ENCODE peak calls at places on chromosomes 6 and 20, in seven cellular contexts. One of them, this sample, is unnamed.

GRCh38 chr6:166929534-166930189 is 26.7 kb downstream of the RNASET2 start:
- DNase-seq in transverse colon: no peak
- DNase-seq in stomach: no peak
- DNase-seq in Panc1: no peak
- DNase-seq in GM12892: no peak
- DNase-seq in GM12878: no peak
- DNase-seq in breast epithelium: no peak
- DNase-seq in this sample: no peak

GRCh38 chr20:61487346-61488022 is 235.4 kb downstream of the CDH4 start:
- DNase-seq in GM12892: no peak
- DNase-seq in transverse colon: no peak
- DNase-seq in stomach: no peak
- DNase-seq in GM12878: no peak
- DNase-seq in Panc1: no peak
- DNase-seq in breast epithelium: no peak
- DNase-seq in this sample: no peak

GRCh38 chr6:30647039-30647801 is at the start of gene C6orf136:
- DNase-seq in Panc1: no peak
- DNase-seq in breast epithelium: peak; percentile 80
- DNase-seq in stomach: peak; percentile 80
- DNase-seq in GM12878: peak; percentile 75
- DNase-seq in transverse colon: peak; percentile 81
- DNase-seq in GM12892: peak; percentile 91
- DNase-seq in this sample: peak; percentile 86

GRCh38 chr20:6590891-6591679 is 176.4 kb upstream of the BMP2 start:
- DNase-seq in GM12878: no peak
- DNase-seq in transverse colon: peak; percentile 48
- DNase-seq in GM12892: no peak
- DNase-seq in stomach: no peak
- DNase-seq in breast epithelium: no peak
- DNase-seq in Panc1: no peak
- DNase-seq in this sample: no peak

GRCh38 chr20:53826597-53827291 is 233.1 kb upstream of the ZNF217 start:
- DNase-seq in Panc1: no peak
- DNase-seq in transverse colon: no peak
- DNase-seq in GM12892: no peak
- DNase-seq in stomach: no peak
- DNase-seq in GM12878: no peak
- DNase-seq in breast epithelium: no peak
- DNase-seq in this sample: no peak

GRCh38 chr20:23058240-23058639 is 8.8 kb upstream of the THBD start:
- DNase-seq in Panc1: no peak
- DNase-seq in stomach: no peak
- DNase-seq in GM12892: no peak
- DNase-seq in transverse colon: no peak
- DNase-seq in breast epithelium: no peak
- DNase-seq in GM12878: no peak
- DNase-seq in this sample: no peak

GRCh38 chr6:161031721-161032495 is 40.3 kb downstream of the MAP3K4 start:
- DNase-seq in Panc1: no peak
- DNase-seq in GM12878: no peak
- DNase-seq in GM12892: no peak
- DNase-seq in breast epithelium: no peak
- DNase-seq in transverse colon: no peak
- DNase-seq in stomach: no peak
- DNase-seq in this sample: no peak

GRCh38 chr20:48619126-48620101 is 208.4 kb downstream of the PREX1 start:
- DNase-seq in Panc1: no peak
- DNase-seq in GM12878: no peak
- DNase-seq in transverse colon: no peak
- DNase-seq in stomach: no peak
- DNase-seq in GM12892: no peak
- DNase-seq in breast epithelium: peak; percentile 48
- DNase-seq in this sample: no peak

GRCh38 chr6:17600527-17601388 is 656 bp downstream of the FAM8A1 start:
- DNase-seq in breast epithelium: no peak
- DNase-seq in transverse colon: peak; percentile 47
- DNase-seq in Panc1: no peak
- DNase-seq in GM12892: peak; percentile 27
- DNase-seq in stomach: peak; percentile 47
- DNase-seq in GM12878: no peak
- DNase-seq in this sample: peak; percentile 61

GRCh38 chr20:25418779-25419178 is 11.3 kb downstream of the GINS1 start:
- DNase-seq in transverse colon: no peak
- DNase-seq in GM12892: no peak
- DNase-seq in GM12878: no peak
- DNase-seq in stomach: no peak
- DNase-seq in breast epithelium: no peak
- DNase-seq in Panc1: no peak
- DNase-seq in this sample: no peak

GRCh38 chr6:103101267-103101666 is 1707.8 kb downstream of the GRIK2 start:
- DNase-seq in GM12892: no peak
- DNase-seq in stomach: no peak
- DNase-seq in GM12878: no peak
- DNase-seq in breast epithelium: no peak
- DNase-seq in transverse colon: no peak
- DNase-seq in Panc1: no peak
- DNase-seq in this sample: no peak

GRCh38 chr6:2412731-2413130 is 167.3 kb upstream of the GMDS start:
- DNase-seq in GM12878: no peak
- DNase-seq in Panc1: no peak
- DNase-seq in GM12892: no peak
- DNase-seq in stomach: no peak
- DNase-seq in transverse colon: no peak
- DNase-seq in breast epithelium: no peak
- DNase-seq in this sample: no peak

GRCh38 chr20:45405566-45406259 is 2.4 kb upstream of the DBNDD2 start:
- DNase-seq in transverse colon: peak; percentile 66
- DNase-seq in GM12892: peak; percentile 23
- DNase-seq in Panc1: no peak
- DNase-seq in GM12878: no peak
- DNase-seq in stomach: no peak
- DNase-seq in breast epithelium: no peak
- DNase-seq in this sample: peak; percentile 67

GRCh38 chr20:35421322-35421721 is 9.5 kb upstream of the UQCC1 start:
- DNase-seq in breast epithelium: no peak
- DNase-seq in GM12892: no peak
- DNase-seq in transverse colon: no peak
- DNase-seq in Panc1: no peak
- DNase-seq in stomach: no peak
- DNase-seq in GM12878: no peak
- DNase-seq in this sample: no peak

GRCh38 chr6:121190122-121190521 is 144.2 kb downstream of the TBC1D32 start:
- DNase-seq in Panc1: no peak
- DNase-seq in breast epithelium: no peak
- DNase-seq in GM12892: no peak
- DNase-seq in stomach: no peak
- DNase-seq in GM12878: no peak
- DNase-seq in transverse colon: no peak
- DNase-seq in this sample: peak; percentile 34

GRCh38 chr20:2900845-2901592 is 27.7 kb downstream of the PTPRA start:
- DNase-seq in breast epithelium: no peak
- DNase-seq in GM12878: peak; percentile 24
- DNase-seq in GM12892: peak; percentile 19
- DNase-seq in transverse colon: no peak
- DNase-seq in stomach: no peak
- DNase-seq in Panc1: no peak
- DNase-seq in this sample: no peak

GRCh38 chr20:45949542-45950329 is 15.3 kb downstream of the PCIF1 start:
- DNase-seq in GM12878: no peak
- DNase-seq in GM12892: no peak
- DNase-seq in transverse colon: no peak
- DNase-seq in breast epithelium: no peak
- DNase-seq in stomach: no peak
- DNase-seq in Panc1: no peak
- DNase-seq in this sample: no peak

GRCh38 chr6:73180076-73180717 is 45.1 kb downstream of the KHDC1L start:
- DNase-seq in stomach: no peak
- DNase-seq in GM12878: no peak
- DNase-seq in Panc1: no peak
- DNase-seq in breast epithelium: no peak
- DNase-seq in transverse colon: no peak
- DNase-seq in GM12892: no peak
- DNase-seq in this sample: no peak

GRCh38 chr6:157221049-157221816 is 102.1 kb downstream of the TMEM242 start:
- DNase-seq in breast epithelium: peak; percentile 88
- DNase-seq in Panc1: peak; percentile 42
- DNase-seq in stomach: peak; percentile 95
- DNase-seq in GM12878: peak; percentile 19
- DNase-seq in transverse colon: peak; percentile 92
- DNase-seq in GM12892: peak; percentile 76
- DNase-seq in this sample: peak; percentile 81
- TF ChIP-seq POLR2AphosphoS5 in breast epithelium: peak; percentile 83
- TF ChIP-seq POLR2AphosphoS5 in Panc1: peak; percentile 47
- TF ChIP-seq POLR2AphosphoS5 in stomach: no peak
- TF ChIP-seq POLR2AphosphoS5 in GM12878: no peak
- TF ChIP-seq POLR2AphosphoS5 in transverse colon: peak; percentile 25
- TF ChIP-seq POLR2AphosphoS5 in GM12892: peak; percentile 53
- TF ChIP-seq POLR2AphosphoS5 in this sample: no peak

GRCh38 chr6:139346392-139346791 is 28.1 kb downstream of the CITED2 start:
- DNase-seq in breast epithelium: no peak
- DNase-seq in GM12892: no peak
- DNase-seq in transverse colon: no peak
- DNase-seq in Panc1: no peak
- DNase-seq in GM12878: no peak
- DNase-seq in stomach: no peak
- DNase-seq in this sample: no peak

GRCh38 chr6:139354177-139354576 is 20.3 kb downstream of the CITED2 start:
- DNase-seq in Panc1: no peak
- DNase-seq in stomach: no peak
- DNase-seq in transverse colon: no peak
- DNase-seq in GM12878: no peak
- DNase-seq in GM12892: no peak
- DNase-seq in breast epithelium: no peak
- DNase-seq in this sample: no peak

GRCh38 chr6:139355172-139355571 is 19.3 kb downstream of the CITED2 start:
- DNase-seq in breast epithelium: no peak
- DNase-seq in GM12878: no peak
- DNase-seq in Panc1: no peak
- DNase-seq in GM12892: no peak
- DNase-seq in transverse colon: no peak
- DNase-seq in stomach: no peak
- DNase-seq in this sample: no peak

GRCh38 chr6:139344186-139344963 is 30.1 kb downstream of the CITED2 start:
- DNase-seq in Panc1: no peak
- DNase-seq in transverse colon: no peak
- DNase-seq in GM12878: no peak
- DNase-seq in breast epithelium: no peak
- DNase-seq in stomach: no peak
- DNase-seq in GM12892: no peak
- DNase-seq in this sample: no peak

GRCh38 chr6:139349464-139350020 is 24.9 kb downstream of the CITED2 start:
- DNase-seq in GM12878: no peak
- DNase-seq in transverse colon: no peak
- DNase-seq in GM12892: no peak
- DNase-seq in Panc1: no peak
- DNase-seq in stomach: no peak
- DNase-seq in breast epithelium: peak; percentile 47
- DNase-seq in this sample: no peak
- TF ChIP-seq POLR2AphosphoS5 in GM12878: no peak
- TF ChIP-seq POLR2AphosphoS5 in transverse colon: no peak
- TF ChIP-seq POLR2AphosphoS5 in GM12892: no peak
- TF ChIP-seq POLR2AphosphoS5 in Panc1: no peak
- TF ChIP-seq POLR2AphosphoS5 in stomach: no peak
- TF ChIP-seq POLR2AphosphoS5 in breast epithelium: peak; percentile 51
- TF ChIP-seq POLR2AphosphoS5 in this sample: no peak

GRCh38 chr6:26246057-26246456 is 118.9 kb upstream of the BTN3A2 start:
- DNase-seq in stomach: no peak
- DNase-seq in transverse colon: no peak
- DNase-seq in Panc1: no peak
- DNase-seq in GM12892: no peak
- DNase-seq in GM12878: no peak
- DNase-seq in breast epithelium: no peak
- DNase-seq in this sample: no peak

GRCh38 chr6:26243742-26244141 is 121.3 kb upstream of the BTN3A2 start:
- DNase-seq in transverse colon: peak; percentile 83
- DNase-seq in breast epithelium: no peak
- DNase-seq in GM12892: no peak
- DNase-seq in GM12878: no peak
- DNase-seq in stomach: no peak
- DNase-seq in Panc1: no peak
- DNase-seq in this sample: no peak

GRCh38 chr6:26243132-26243531 is 121.9 kb upstream of the BTN3A2 start:
- DNase-seq in stomach: no peak
- DNase-seq in breast epithelium: no peak
- DNase-seq in Panc1: no peak
- DNase-seq in transverse colon: peak; percentile 76
- DNase-seq in GM12892: no peak
- DNase-seq in GM12878: no peak
- DNase-seq in this sample: no peak

GRCh38 chr6:26249709-26249958 is 115.4 kb upstream of the BTN3A2 start:
- DNase-seq in Panc1: no peak
- DNase-seq in GM12892: no peak
- DNase-seq in breast epithelium: no peak
- DNase-seq in transverse colon: no peak
- DNase-seq in GM12878: peak; percentile 58
- DNase-seq in stomach: no peak
- DNase-seq in this sample: no peak

DNA sequence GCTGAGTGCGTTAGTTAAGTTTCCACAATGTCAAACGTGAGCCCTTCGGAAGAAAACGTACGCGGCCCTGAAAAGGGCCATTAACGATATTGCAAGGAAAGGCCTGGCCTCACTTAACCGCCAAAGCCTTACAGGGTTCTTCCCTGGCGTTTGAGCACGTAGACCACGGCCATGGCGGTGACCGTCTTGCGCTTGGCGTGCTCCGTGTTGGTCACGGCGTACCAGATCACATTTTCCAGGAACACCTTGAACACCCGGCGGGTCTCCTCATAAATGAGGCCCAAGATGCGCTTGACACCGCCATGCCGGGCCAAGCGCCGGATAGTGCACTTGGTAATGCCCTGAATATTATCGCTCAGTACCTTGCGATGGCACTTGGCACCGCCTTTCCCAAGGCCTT is 118.4 kb upstream of the BTN3A2 start:
- DNase-seq in GM12878: no peak
- DNase-seq in Panc1: no peak
- DNase-seq in transverse colon: no peak
- DNase-seq in stomach: no peak
- DNase-seq in GM12892: no peak
- DNase-seq in breast epithelium: no peak
- DNase-seq in this sample: no peak
- TF ChIP-seq POLR2AphosphoS5 in GM12878: no peak
- TF ChIP-seq POLR2AphosphoS5 in Panc1: no peak
- TF ChIP-seq POLR2AphosphoS5 in transverse colon: no peak
- TF ChIP-seq POLR2AphosphoS5 in stomach: no peak
- TF ChIP-seq POLR2AphosphoS5 in GM12892: no peak
- TF ChIP-seq POLR2AphosphoS5 in breast epithelium: no peak
- TF ChIP-seq POLR2AphosphoS5 in this sample: no peak

DNA sequence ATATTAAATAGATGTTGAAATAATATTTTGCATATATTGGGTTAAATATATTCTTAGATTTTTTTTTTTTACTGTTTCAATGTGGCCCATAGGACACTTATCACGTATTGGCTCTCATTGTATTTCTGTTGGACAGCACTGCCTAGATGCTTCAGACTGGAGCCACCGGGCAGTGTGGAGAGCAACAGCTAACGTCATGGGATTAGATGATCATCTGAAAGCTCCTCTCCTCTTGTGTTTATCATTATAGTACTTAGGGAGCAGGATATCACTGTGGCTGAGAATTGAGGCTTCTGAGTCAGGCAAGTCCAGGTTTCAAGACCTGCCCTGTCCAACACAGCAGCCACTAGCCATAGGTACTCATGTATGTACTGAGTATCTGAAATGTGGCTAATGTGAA is 87.4 kb downstream of the ZHX3 start:
- DNase-seq in transverse colon: no peak
- DNase-seq in GM12892: no peak
- DNase-seq in stomach: no peak
- DNase-seq in GM12878: no peak
- DNase-seq in breast epithelium: no peak
- DNase-seq in Panc1: no peak
- DNase-seq in this sample: no peak
- TF ChIP-seq POLR2AphosphoS5 in transverse colon: no peak
- TF ChIP-seq POLR2AphosphoS5 in GM12892: no peak
- TF ChIP-seq POLR2AphosphoS5 in stomach: no peak
- TF ChIP-seq POLR2AphosphoS5 in GM12878: no peak
- TF ChIP-seq POLR2AphosphoS5 in breast epithelium: no peak
- TF ChIP-seq POLR2AphosphoS5 in Panc1: no peak
- TF ChIP-seq POLR2AphosphoS5 in this sample: no peak